ENCODE peak calls at places on chromosomes 5 and 9, in eight cellular contexts. Q is Ammon's horn, S is sciatic nerve, W is caudate nucleus, J is bronchial epithelial cell, B is NCI-H1092 treated with DMSO at 0.1 percent for 48 hours, E is foreskin melanocyte, C is foreskin fibroblast. A is an unnamed sample.
A peak's percentile ranks its signal among the peaks of the same experiment; 100 is the strongest.

GRCh38 chr9:81465468-81466002 is 223.8 kb downstream of the TLE1 start:
- DNase-seq in C (no peak), W (no peak), J (no peak), Q (no peak), S (no peak), B (no peak), E (peak; percentile 73), A (peak; percentile 4)

GRCh38 chr5:2797981-2798380 is 46.5 kb upstream of the IRX2 start:
- DNase-seq in C (no peak), S (no peak), W (no peak), J (peak; percentile 89), B (no peak), E (no peak), Q (no peak), A (peak; percentile 6)

GRCh38 chr9:94743035-94743954 is 16.8 kb downstream of the AOPEP start:
- DNase-seq in B (no peak), E (no peak), S (peak; percentile 67), C (no peak), W (no peak), Q (no peak), J (no peak), A (peak; percentile 92)

GRCh38 chr5:21791304-21791703 is 1061.8 kb downstream of the CDH12 start:
- DNase-seq in C (no peak), W (no peak), S (no peak), E (no peak), B (no peak), Q (no peak), J (no peak), A (no peak)

GRCh38 chr5:5288236-5288635 is 134.2 kb upstream of the ICE1 start:
- DNase-seq in J (peak; percentile 64), W (no peak), B (no peak), C (no peak), Q (no peak), E (no peak), S (no peak), A (peak; percentile 13)

GRCh38 chr9:110592075-110592830 is 12.7 kb upstream of the SVEP1 start:
- DNase-seq in E (no peak), Q (no peak), J (no peak), S (no peak), C (no peak), B (no peak), W (no peak), A (no peak)

GRCh38 chr9:132087438-132088030 is 7.9 kb upstream of the MED27 start:
- DNase-seq in B (no peak), W (no peak), J (no peak), S (no peak), Q (peak; percentile 74), E (peak; percentile 49), C (no peak), A (no peak)

GRCh38 chr5:152314196-152314829 is 90.8 kb downstream of the NMUR2 start:
- DNase-seq in S (no peak), W (no peak), Q (no peak), C (no peak), B (no peak), J (no peak), E (no peak), A (no peak)

GRCh38 chr5:142364251-142365145 is 39.7 kb upstream of the SPRY4 start:
- DNase-seq in S (peak; percentile 83), J (peak; percentile 60), C (no peak), Q (no peak), B (peak; percentile 80), W (no peak), E (no peak), A (peak; percentile 66)

GRCh38 chr5:122981846-122982245 is 54.7 kb downstream of the PPIC start:
- DNase-seq in B (no peak), C (no peak), S (no peak), E (no peak), W (no peak), Q (no peak), J (no peak), A (no peak)

GRCh38 chr5:40405230-40405629 is 274.5 kb upstream of the PTGER4 start:
- DNase-seq in Q (no peak), E (no peak), C (no peak), B (no peak), S (no peak), W (no peak), J (peak; percentile 82), A (no peak)

GRCh38 chr5:96661101-96661840 is 905 bp upstream of the CAST start:
- DNase-seq in B (no peak), W (no peak), J (peak; percentile 56), S (no peak), Q (peak; percentile 54), C (no peak), E (peak; percentile 53), A (peak; percentile 61)

GRCh38 chr9:95477441-95477840 is 39.3 kb downstream of the PTCH1 start:
- DNase-seq in J (peak; percentile 37), E (no peak), S (no peak), Q (peak; percentile 93), B (no peak), C (no peak), W (peak; percentile 32), A (no peak)

GRCh38 chr9:95175523-95175922 is 142.0 kb downstream of the FANCC start:
- DNase-seq in E (no peak), C (no peak), J (no peak), B (peak; percentile 20), S (no peak), W (no peak), Q (no peak), A (no peak)

GRCh38 chr5:57693488-57694305 is 211.1 kb upstream of the ACTBL2 start:
- DNase-seq in C (no peak), Q (no peak), B (no peak), S (no peak), E (no peak), J (peak; percentile 59), W (no peak), A (no peak)

GRCh38 chr5:4866817-4867216 is 273.3 kb upstream of the ADAMTS16 start:
- DNase-seq in E (no peak), Q (no peak), J (no peak), S (no peak), W (no peak), C (no peak), B (no peak), A (no peak)

GRCh38 chr5:180499684-180500083 is 5.5 kb downstream of the CNOT6 start:
- DNase-seq in B (no peak), C (no peak), S (no peak), Q (no peak), E (no peak), J (peak; percentile 29), W (no peak), A (peak; percentile 43)

GRCh38 chr5:103582364-103582763 is 19.8 kb upstream of the NUDT12 start:
- DNase-seq in B (peak; percentile 54), C (no peak), Q (peak; percentile 83), S (no peak), J (peak; percentile 55), E (peak; percentile 37), W (no peak), A (peak; percentile 61)

GRCh38 chr9:100700689-100701318 is 122.9 kb downstream of the CAVIN4 start:
- DNase-seq in E (no peak), S (no peak), W (no peak), B (peak; percentile 69), J (peak; percentile 36), Q (peak; percentile 13), C (no peak), A (peak; percentile 48)

GRCh38 chr9:18208166-18209059 is 265.5 kb upstream of the ADAMTSL1 start:
- DNase-seq in B (peak; percentile 21), E (peak; percentile 16), J (peak; percentile 73), Q (no peak), W (no peak), S (peak; percentile 58), C (peak; percentile 16), A (peak; percentile 56)

GRCh38 chr5:43416233-43416987 is 4.2 kb upstream of the CCL28 start:
- DNase-seq in E (no peak), S (no peak), J (no peak), B (no peak), C (no peak), W (no peak), Q (no peak), A (no peak)

GRCh38 chr5:174723315-174723978 is 935 bp upstream of the MSX2 start:
- DNase-seq in C (no peak), W (no peak), J (no peak), S (no peak), B (no peak), E (peak; percentile 4), Q (no peak), A (no peak)

GRCh38 chr9:13603916-13604315 is 324.4 kb upstream of the MPDZ start:
- DNase-seq in W (no peak), E (no peak), B (no peak), C (no peak), S (no peak), Q (no peak), J (no peak), A (no peak)

GRCh38 chr5:14036947-14037346 is 92.5 kb upstream of the DNAH5 start:
- DNase-seq in C (no peak), W (no peak), J (peak; percentile 41), B (no peak), S (no peak), Q (no peak), E (no peak), A (peak; percentile 68)

GRCh38 chr9:36136277-36136893 is at the start of gene GLIPR2:
- DNase-seq in W (no peak), E (peak; percentile 27), J (peak; percentile 29), S (peak; percentile 83), C (peak; percentile 62), Q (peak; percentile 81), B (peak; percentile 56), A (no peak)

GRCh38 chr5:78611161-78611605 is 37.4 kb downstream of the LHFPL2 start:
- DNase-seq in Q (no peak), C (no peak), S (no peak), E (no peak), W (no peak), J (no peak), B (no peak), A (no peak)

GRCh38 chr9:124673063-124673462 is 98.0 kb downstream of the NR6A1 start:
- DNase-seq in E (no peak), C (no peak), W (no peak), S (no peak), Q (no peak), J (no peak), B (no peak), A (no peak)

GRCh38 chr9:69895185-69895584 is 74.6 kb downstream of the CFAP95 start:
- DNase-seq in W (no peak), E (no peak), J (no peak), C (no peak), B (no peak), Q (no peak), S (no peak), A (peak; percentile 41)

GRCh38 chr9:114167591-114168091 is 12.3 kb downstream of the COL27A1 start:
- DNase-seq in J (no peak), Q (no peak), C (no peak), S (no peak), B (no peak), W (no peak), E (no peak), A (no peak)

GRCh38 chr5:72160299-72160698 is 53.0 kb downstream of the MAP1B start:
- DNase-seq in C (peak; percentile 87), B (no peak), J (no peak), W (no peak), E (no peak), S (no peak), Q (no peak), A (peak; percentile 57)

GRCh38 chr5:19240150-19240549 is 747.9 kb downstream of the CDH18 start:
- DNase-seq in C (peak; percentile 0), B (no peak), Q (no peak), S (no peak), E (peak; percentile 0), W (no peak), J (peak; percentile 77), A (peak; percentile 64)

GRCh38 chr9:135758056-135758455 is 56.1 kb downstream of the KCNT1 start:
- DNase-seq in Q (no peak), S (no peak), B (no peak), J (no peak), C (no peak), E (no peak), W (no peak), A (no peak)

GRCh38 chr5:113162770-113163169 is 186.2 kb downstream of the DCP2 start:
- DNase-seq in W (no peak), J (peak; percentile 98), B (no peak), Q (no peak), C (peak; percentile 10), S (no peak), E (no peak), A (peak; percentile 97)

A was measured in renal cortical epithelial cell.